ENCODE peak calls at places on chromosomes 12 and 14, in ten cellular contexts. F is SK-N-SH, T is OCI-LY7, U is PC-3, D is GM23248, V is hepatocyte, H is HCT116, Q is GM23338, L is MM.1S, K is Karpas-422. I is an unnamed sample.

GRCh38 chr14:38593477-38593876 is 337.6 kb upstream of the CLEC14A start:
- DNase-seq in T (no peak), V (no peak), Q (no peak), D (no peak), U (no peak), K (no peak), H (no peak), F (no peak), L (no peak), I (no peak)

GRCh38 chr14:54169254-54169924 is 212.8 kb upstream of the BMP4 start:
- DNase-seq in D (peak; percentile 23), L (peak; percentile 65), U (peak; percentile 100), K (no peak), H (peak; percentile 71), Q (no peak), T (no peak), F (no peak), V (no peak), I (peak; percentile 88)

GRCh38 chr14:76937181-76938091 is 91.1 kb downstream of the IRF2BPL start:
- DNase-seq in Q (peak; percentile 60), F (peak; percentile 93), U (no peak), L (no peak), K (no peak), D (peak; percentile 96), V (peak; percentile 86), T (no peak), H (no peak), I (peak; percentile 48)

GRCh38 chr12:42502671-42503070 is 86.9 kb downstream of the PRICKLE1 start:
- DNase-seq in Q (no peak), K (no peak), F (no peak), L (no peak), T (no peak), H (no peak), V (no peak), U (no peak), D (no peak), I (no peak)

GRCh38 chr12:101042211-101042610 is 167.8 kb downstream of the SLC5A8 start:
- DNase-seq in L (no peak), V (no peak), U (no peak), D (no peak), T (no peak), F (no peak), Q (no peak), K (no peak), H (no peak), I (no peak)

GRCh38 chr14:91884664-91885063 is 17.3 kb upstream of the TC2N start:
- DNase-seq in L (no peak), D (no peak), T (no peak), V (no peak), U (no peak), Q (peak; percentile 15), F (no peak), K (no peak), H (no peak), I (no peak)

GRCh38 chr12:1681493-1681807 is 9.4 kb upstream of the ADIPOR2 start:
- DNase-seq in U (no peak), D (no peak), T (no peak), K (no peak), H (no peak), V (no peak), F (no peak), L (no peak), Q (no peak), I (no peak)

GRCh38 chr14:30005114-30005698 is 77.6 kb upstream of the PRKD1 start:
- DNase-seq in L (peak; percentile 35), Q (peak; percentile 72), F (peak; percentile 19), U (peak; percentile 60), V (peak; percentile 68), K (peak; percentile 59), D (peak; percentile 75), H (no peak), T (no peak), I (no peak)

GRCh38 chr12:69154585-69155363 is 84.6 kb upstream of the CPSF6 start:
- DNase-seq in L (peak; percentile 75), Q (peak; percentile 91), U (peak; percentile 75), V (peak; percentile 85), K (peak; percentile 88), T (peak; percentile 84), D (peak; percentile 73), F (peak; percentile 55), H (peak; percentile 64), I (peak; percentile 45)

GRCh38 chr14:23167006-23167847 is 16.2 kb downstream of the SLC7A8 start:
- DNase-seq in T (no peak), D (no peak), Q (no peak), V (no peak), U (no peak), L (no peak), H (no peak), K (no peak), F (no peak), I (no peak)

GRCh38 chr12:51898937-51899336 is 8.4 kb upstream of the ACVRL1 start:
- DNase-seq in Q (no peak), D (peak; percentile 89), T (no peak), V (peak; percentile 5), L (no peak), H (no peak), F (no peak), K (no peak), U (peak; percentile 9), I (no peak)

GRCh38 chr12:51896236-51896635 is 8.3 kb downstream of the ANKRD33 start:
- DNase-seq in U (no peak), D (no peak), L (no peak), T (no peak), V (no peak), K (no peak), Q (no peak), H (no peak), F (peak; percentile 10), I (no peak)

GRCh38 chr12:51895378-51896135 is 7.7 kb downstream of the ANKRD33 start:
- DNase-seq in K (no peak), L (no peak), V (no peak), D (peak; percentile 72), T (no peak), Q (no peak), U (no peak), F (peak; percentile 16), H (no peak), I (no peak)

GRCh38 chr12:51898506-51898905 is 8.8 kb upstream of the ACVRL1 start:
- DNase-seq in F (no peak), K (no peak), U (no peak), H (no peak), T (no peak), Q (no peak), D (no peak), V (no peak), L (no peak), I (no peak)

DNA sequence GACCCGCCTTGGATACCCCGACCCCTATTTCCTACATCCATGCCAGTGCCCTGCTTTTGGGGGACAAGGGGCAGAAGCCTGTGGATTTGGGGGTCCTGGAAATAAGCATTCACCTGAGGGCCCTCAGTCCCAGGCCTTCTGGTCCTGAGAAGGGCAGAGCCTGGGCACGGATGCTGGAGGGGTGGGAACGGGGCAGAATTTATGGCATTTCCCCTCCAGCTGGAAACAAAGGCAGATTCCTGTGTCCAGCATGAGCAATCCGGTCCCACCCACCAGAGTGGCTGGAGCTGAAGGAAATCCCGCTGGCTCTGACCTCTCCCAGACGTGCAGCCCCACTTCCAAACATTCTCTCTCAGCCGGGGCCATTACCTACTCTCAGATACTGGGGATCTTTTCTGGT is 9.3 kb downstream of the ANKRD33 start:
- DNase-seq in D (peak; percentile 60), Q (no peak), L (no peak), T (no peak), V (no peak), H (no peak), U (no peak), F (peak; percentile 12), K (no peak), I (no peak)
- H3K27ac ChIP-seq in D (peak overlapping the region; percentile 9), Q (no peak overlapping the region), L (no peak overlapping the region), T (no peak overlapping the region), V (no peak overlapping the region), H (no peak overlapping the region), U (no peak overlapping the region), F (no peak overlapping the region), K (no peak overlapping the region), I (no peak overlapping the region)

DNA sequence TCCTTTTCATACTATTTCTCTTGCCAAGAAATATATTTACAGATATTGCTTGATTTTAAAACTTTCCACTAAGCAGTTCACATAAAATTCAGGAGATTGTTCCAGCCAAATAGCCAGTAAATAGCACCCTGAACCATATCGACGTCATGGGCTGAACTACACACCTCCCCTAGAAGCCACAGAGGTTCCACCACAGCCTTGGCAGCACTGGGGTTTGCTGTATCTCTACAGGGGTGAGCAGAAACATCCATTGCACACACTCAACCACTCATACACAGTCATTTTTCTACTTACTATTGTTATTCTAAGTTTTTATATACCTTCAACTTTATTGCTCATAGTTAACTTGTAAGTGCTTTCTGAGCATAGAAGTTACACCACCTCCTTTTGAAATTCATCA is 8.1 kb upstream of the EIF2S3B start:
- DNase-seq in T (no peak), L (no peak), D (no peak), U (no peak), K (no peak), V (no peak), Q (no peak), H (no peak), F (no peak), I (no peak)
- H3K9me2 ChIP-seq in T (no peaks in the 10 kb centered on the region), L (no peaks in the 10 kb centered on the region), D (no peaks in the 10 kb centered on the region), U (no peaks in the 10 kb centered on the region), K (no peaks in the 10 kb centered on the region), V (no peaks in the 10 kb centered on the region), Q (no peaks in the 10 kb centered on the region), H (no peaks in the 10 kb centered on the region), F (no peaks in the 10 kb centered on the region), I (no peaks in the 10 kb centered on the region)

GRCh38 chr14:85565862-85566296 is 35.9 kb downstream of the FLRT2 start:
- DNase-seq in L (no peak), H (no peak), V (no peak), K (no peak), D (peak; percentile 79), T (no peak), Q (no peak), F (no peak), U (peak; percentile 43), I (no peak)
- H3K27ac ChIP-seq in L (no peak overlapping the region), H (no peak overlapping the region), V (peak overlapping the region; percentile 21), K (no peak overlapping the region), D (peak overlapping the region; percentile 92), T (no peak overlapping the region), Q (no peak overlapping the region), F (peak overlapping the region; percentile 6), U (peak overlapping the region; percentile 48), I (peak overlapping the region; percentile 26)

GRCh38 chr14:100078997-100079561 is 13.9 kb downstream of the EVL start:
- DNase-seq in F (peak; percentile 61), Q (peak; percentile 63), H (no peak), D (peak; percentile 83), U (peak; percentile 8), L (peak; percentile 14), K (no peak), V (peak; percentile 42), T (no peak), I (no peak)

GRCh38 chr14:100079606-100080005 is 14.4 kb downstream of the EVL start:
- DNase-seq in U (no peak), V (no peak), K (no peak), H (no peak), L (no peak), D (no peak), Q (no peak), F (no peak), T (no peak), I (no peak)

GRCh38 chr14:100081997-100082625 is 16.9 kb downstream of the EVL start:
- DNase-seq in T (no peak), V (no peak), Q (no peak), K (no peak), H (no peak), F (no peak), D (no peak), L (no peak), U (no peak), I (no peak)

GRCh38 chr14:100078216-100078780 is 13.1 kb downstream of the EVL start:
- DNase-seq in K (no peak), H (no peak), Q (no peak), F (no peak), U (no peak), D (no peak), V (no peak), T (no peak), L (no peak), I (no peak)

GRCh38 chr14:100080206-100080605 is 15.0 kb downstream of the EVL start:
- DNase-seq in U (no peak), D (no peak), F (no peak), H (no peak), K (no peak), T (no peak), Q (no peak), L (no peak), V (no peak), I (no peak)
- H3K9me2 ChIP-seq in U (no peaks in the 10 kb centered on the region), D (no peaks in the 10 kb centered on the region), F (no peaks in the 10 kb centered on the region), H (no peaks in the 10 kb centered on the region), K (no peaks in the 10 kb centered on the region), T (no peaks in the 10 kb centered on the region), Q (no peaks in the 10 kb centered on the region), L (no peaks in the 10 kb centered on the region), V (no peaks in the 10 kb centered on the region), I (no peaks in the 10 kb centered on the region)